ENCODE peak calls at places on chromosome 16, in nine cellular contexts. M is GM20000; D is amygdala; X is fibroblast of the aortic adventitia; A is prostate gland; Y is lung microvascular endothelial cell; T is bronchial epithelial cell; F is RWPE1; L is effector memory CD4-positive, alpha-beta T cell. J is an unnamed sample.

GRCh38 chr16:31706925-31707324 is 166.7 kb upstream of the ZNF267 start:
- DNase-seq in M (no peak), D (no peak), X (no peak), A (no peak), Y (no peak), T (no peak), F (no peak), L (no peak), J (no peak)

GRCh38 chr16:87166934-87167333 is 150.3 kb downstream of the C16orf95 start:
- DNase-seq in M (no peak), D (no peak), X (no peak), A (no peak), Y (no peak), T (no peak), F (no peak), L (no peak), J (no peak)

GRCh38 chr16:75733305-75734141 is 7.2 kb upstream of the CPHXL start:
- DNase-seq in M (no peak), D (no peak), X (peak; percentile 97), A (peak; percentile 35), Y (no peak), T (no peak), F (no peak), L (no peak), J (no peak)

GRCh38 chr16:634051-634670 is 1.9 kb downstream of the METTL26 start:
- DNase-seq in M (no peak), D (no peak), X (no peak), A (no peak), Y (no peak), T (no peak), F (no peak), L (no peak), J (no peak)

GRCh38 chr16:85440744-85441143 is 172.4 kb upstream of the GSE1 start:
- DNase-seq in M (no peak), D (no peak), X (no peak), A (no peak), Y (no peak), T (no peak), F (no peak), L (no peak), J (no peak)

GRCh38 chr16:23668873-23669272 is 9.8 kb upstream of the PLK1 start:
- DNase-seq in M (no peak), D (no peak), X (no peak), A (no peak), Y (no peak), T (no peak), F (no peak), L (no peak), J (no peak)

GRCh38 chr16:30472328-30472942 is at the start of gene ITGAL:
- DNase-seq in M (peak; percentile 83), D (peak; percentile 28), X (no peak), A (no peak), Y (no peak), T (no peak), F (no peak), L (peak; percentile 73), J (peak; percentile 77)

GRCh38 chr16:15483857-15484256 is 49.5 kb downstream of the BMERB1 start:
- DNase-seq in M (no peak), D (no peak), X (no peak), A (no peak), Y (no peak), T (no peak), F (no peak), L (no peak), J (no peak)

GRCh38 chr16:48507886-48508285 is 102.1 kb downstream of the N4BP1 start:
- DNase-seq in M (no peak), D (no peak), X (no peak), A (no peak), Y (no peak), T (no peak), F (no peak), L (no peak), J (no peak)

GRCh38 chr16:79645701-79646100 is 45.2 kb upstream of the MAF start:
- DNase-seq in M (no peak), D (no peak), X (no peak), A (no peak), Y (no peak), T (no peak), F (no peak), L (no peak), J (no peak)

GRCh38 chr16:53282975-53283946 is 151.0 kb upstream of the RBL2 start:
- DNase-seq in M (peak; percentile 8), D (no peak), X (peak; percentile 64), A (no peak), Y (peak; percentile 84), T (peak; percentile 55), F (peak; percentile 42), L (no peak), J (no peak)

GRCh38 chr16:1923299-1924034 is 5.3 kb upstream of the HS3ST6 start:
- DNase-seq in M (no peak), D (no peak), X (peak; percentile 46), A (no peak), Y (peak; percentile 48), T (no peak), F (peak; percentile 60), L (no peak), J (peak; percentile 22)

J was measured in naive thymus-derived CD8-positive, alpha-beta T cell.